ENCODE peak calls at places on chromosomes 12 and 14, in six cellular contexts. S is SW480; C is HFF-Myc; P is NCI-H1417; A is stimulated activated CD4-positive, alpha-beta T cell treated with anti-CD3 and anti-CD28 coated beads, TNF-alpha, amount 100 ng/mL, for 4 hours; R is transverse colon. X is an unnamed sample.

GRCh38 chr14:75165586-75166391 is 10.6 kb downstream of the TMED10 start:
- DNase-seq in P (no peak), A (no peak), S (no peak), R (no peak), C (no peak), X (no peak)

GRCh38 chr12:107590369-107591094 is 95.1 kb upstream of the PWP1 start:
- DNase-seq in R (no peak), C (no peak), S (no peak), P (no peak), A (no peak), X (no peak)

GRCh38 chr14:95961481-95961880 is 77.7 kb upstream of the C14orf132 start:
- DNase-seq in C (no peak), P (no peak), S (peak; percentile 13), R (no peak), A (no peak), X (no peak)

GRCh38 chr12:53193953-53194716 is 12.9 kb downstream of the ITGB7 start:
- DNase-seq in S (no peak), R (no peak), A (no peak), C (no peak), P (no peak), X (no peak)

GRCh38 chr12:304815-305214 is 42.2 kb upstream of the SLC6A13 start:
- DNase-seq in R (no peak), C (no peak), A (no peak), S (no peak), P (no peak), X (no peak)

GRCh38 chr12:78885466-78885865 is 20.9 kb downstream of the SYT1 start:
- DNase-seq in P (no peak), R (no peak), C (no peak), S (peak; percentile 64), A (no peak), X (no peak)

GRCh38 chr14:84961637-84962036 is 568.3 kb upstream of the FLRT2 start:
- DNase-seq in A (no peak), S (no peak), R (no peak), P (peak; percentile 53), C (no peak), X (no peak)

GRCh38 chr14:103728721-103729120 is 13.1 kb downstream of the ZFYVE21 start:
- DNase-seq in A (no peak), R (no peak), S (no peak), P (no peak), C (no peak), X (no peak)

GRCh38 chr12:52279683-52280318 is 5.4 kb downstream of the KRT86 start:
- DNase-seq in R (no peak), S (peak; percentile 28), P (no peak), A (no peak), C (no peak), X (no peak)

GRCh38 chr14:90570463-90570860 is 173.6 kb downstream of the CALM1 start:
- DNase-seq in S (no peak), A (no peak), R (no peak), P (no peak), C (no peak), X (no peak)

GRCh38 chr14:68947802-68948201 is 31.3 kb downstream of the ACTN1 start:
- DNase-seq in C (no peak), R (peak; percentile 87), P (no peak), S (peak; percentile 75), A (no peak), X (peak; percentile 91)

GRCh38 chr12:46916796-46917419 is 91.1 kb upstream of the SLC38A4 start:
- DNase-seq in A (no peak), P (no peak), C (no peak), R (no peak), S (no peak), X (no peak)

GRCh38 chr12:114672817-114673168 is 11.2 kb downstream of the TBX3 start:
- DNase-seq in S (no peak), C (no peak), P (no peak), R (no peak), A (no peak), X (no peak)

GRCh38 chr12:21815306-21816062 is 41.0 kb upstream of the KCNJ8 start:
- DNase-seq in R (no peak), A (no peak), P (no peak), S (no peak), C (no peak), X (no peak)

GRCh38 chr12:1436015-1436414 is 158.4 kb downstream of the FBXL14 start:
- DNase-seq in S (no peak), P (no peak), C (no peak), A (no peak), R (no peak), X (no peak)

GRCh38 chr12:40446385-40446784 is 221.6 kb downstream of the LRRK2 start:
- DNase-seq in R (no peak), C (peak; percentile 0), P (peak; percentile 25), A (no peak), S (no peak), X (no peak)

GRCh38 chr12:108955225-108955835 is 65.5 kb downstream of the SVOP start:
- DNase-seq in R (no peak), A (no peak), P (peak; percentile 99), C (no peak), S (peak; percentile 54), X (no peak)

GRCh38 chr14:96203635-96204034 is 1.0 kb upstream of the BDKRB2 start:
- DNase-seq in P (no peak), A (no peak), C (no peak), R (no peak), S (peak; percentile 57), X (no peak)

GRCh38 chr12:86445361-86445760 is 189.2 kb upstream of the MGAT4C start:
- DNase-seq in A (no peak), S (no peak), C (no peak), P (no peak), R (no peak), X (no peak)

GRCh38 chr12:113422030-113422900 is at the start of gene SDSL:
- DNase-seq in P (no peak), A (no peak), C (peak; percentile 54), S (peak; percentile 84), R (peak; percentile 74), X (peak; percentile 77)

GRCh38 chr14:38089123-38089522 is 118.6 kb upstream of the SSTR1 start:
- DNase-seq in S (no peak), P (no peak), R (no peak), C (no peak), A (no peak), X (no peak)

GRCh38 chr12:49902399-49903350 is 1.0 kb downstream of the FAIM2 start:
- DNase-seq in R (no peak), S (no peak), C (no peak), A (no peak), P (no peak), X (no peak)

GRCh38 chr12:6280053-6280469 is 30.4 kb upstream of the PLEKHG6 start:
- DNase-seq in C (peak; percentile 88), P (no peak), S (peak; percentile 98), A (no peak), R (peak; percentile 68), X (peak; percentile 80)

GRCh38 chr12:78002878-78003277 is 172.2 kb downstream of the NAV3 start:
- DNase-seq in S (peak; percentile 11), P (peak; percentile 12), R (no peak), A (no peak), C (no peak), X (no peak)

GRCh38 chr12:49049566-49050224 is 10.9 kb downstream of the KMT2D start:
- DNase-seq in P (no peak), C (no peak), S (no peak), R (no peak), A (no peak), X (no peak)

GRCh38 chr14:58298477-58298879 is at the start of gene ARID4A:
- DNase-seq in P (no peak), S (no peak), A (no peak), C (no peak), R (peak; percentile 92), X (peak; percentile 84)